ENCODE peak calls at places on chromosomes 13 and 19, in six cellular contexts. C is astrocyte; S is BE2C; P is CD4-positive, CD25-positive, alpha-beta regulatory T cell; N is left ventricle myocardium inferior; Q is pancreas. X is an unnamed sample. For H3K9me3, the result is how much of the 10 kb centered on the place peaks cover.

GRCh38 chr13:81148822-81149221 is 807.9 kb upstream of the SPRY2 start:
- DNase-seq in C (no peak), S (no peak), P (no peak), N (no peak), Q (no peak), X (no peak)

GRCh38 chr19:58361900-58362271 is 665 bp downstream of the ZNF497 start:
- DNase-seq in C (peak), S (peak), P (peak), N (peak), Q (peak), X (peak)

GRCh38 chr13:107266657-107267056 is 698.7 kb upstream of the ARGLU1 start:
- DNase-seq in C (no peak), S (no peak), P (no peak), N (no peak), Q (no peak), X (no peak)

GRCh38 chr19:41324921-41325639 is 15.1 kb downstream of the CCDC97 start:
- DNase-seq in C (peak), S (peak), P (no peak), N (peak), Q (peak), X (peak)

GRCh38 chr19:58227964-58228583 is 640 bp upstream of the ZNF544 start:
- DNase-seq in C (peak), S (no peak), P (no peak), N (no peak), Q (no peak), X (no peak)

GRCh38 chr13:80338781-80339577 is 1.9 kb downstream of the SPRY2 start:
- DNase-seq in C (peak), S (peak), P (no peak), N (peak), Q (peak), X (peak)

GRCh38 chr13:36493046-36493445 is 60.8 kb downstream of the CCNA1 start:
- DNase-seq in C (no peak), S (no peak), P (no peak), N (no peak), Q (no peak), X (no peak)

GRCh38 chr13:36282818-36283432 is 14.7 kb downstream of the CCDC169 start:
- DNase-seq in C (peak), S (no peak), P (peak), N (no peak), Q (no peak), X (no peak)

GRCh38 chr13:113077953-113078894 is 27.4 kb upstream of the F7 start:
- DNase-seq in C (no peak), S (peak), P (no peak), N (no peak), Q (peak), X (peak)

GRCh38 chr13:102089177-102089576 is 312.7 kb downstream of the FGF14 start:
- DNase-seq in C (no peak), S (no peak), P (no peak), N (no peak), Q (no peak), X (no peak)

GRCh38 chr19:33515921-33516320 is 5.7 kb downstream of the PEPD start:
- DNase-seq in C (no peak), S (no peak), P (no peak), N (no peak), Q (no peak), X (no peak)

GRCh38 chr19:1913781-1914577 is 8.8 kb downstream of the ADAT3 start:
- DNase-seq in C (no peak), S (no peak), P (no peak), N (no peak), Q (peak), X (no peak)

GRCh38 chr13:112832811-112833210 is 136.2 kb upstream of the MCF2L start:
- DNase-seq in C (no peak), S (no peak), P (no peak), N (no peak), Q (peak), X (no peak)

GRCh38 chr19:33225458-33225925 is at the start of gene SLC7A10:
- DNase-seq in C (no peak), S (peak), P (no peak), N (no peak), Q (peak), X (peak)

GRCh38 chr19:28400953-28401671 is 811.8 kb downstream of the UQCRFS1 start:
- DNase-seq in C (no peak), S (no peak), P (no peak), N (no peak), Q (no peak), X (no peak)

GRCh38 chr13:96575423-96576320 is 418.6 kb downstream of the OXGR1 start:
- DNase-seq in C (no peak), S (no peak), P (no peak), N (no peak), Q (no peak), X (peak)

GRCh38 chr13:34731486-34731885 is 210.6 kb upstream of the NBEA start:
- DNase-seq in C (no peak), S (no peak), P (no peak), N (no peak), Q (no peak), X (no peak)

GRCh38 chr13:33642374-33643065 is 175.4 kb upstream of the RFC3 start:
- DNase-seq in C (no peak), S (no peak), P (no peak), N (peak), Q (peak), X (no peak)

GRCh38 chr13:33260168-33261098 is 25.1 kb downstream of the STARD13 start:
- DNase-seq in C (no peak), S (no peak), P (no peak), N (no peak), Q (no peak), X (peak)

GRCh38 chr19:34985249-34986022 is 14.7 kb upstream of the GRAMD1A start:
- DNase-seq in C (peak), S (peak), P (peak), N (peak), Q (peak), X (peak)

GRCh38 chr13:23796546-23796945 is 92.7 kb downstream of the MIPEP start:
- DNase-seq in C (no peak), S (no peak), P (no peak), N (no peak), Q (no peak), X (no peak)

GRCh38 chr13:45331981-45332830 is 8.8 kb downstream of the TPT1 start:
- DNase-seq in C (peak), S (peak), P (no peak), N (no peak), Q (no peak), X (no peak)

GRCh38 chr19:38290631-38291147 is 13.4 kb upstream of the C19orf33 start:
- DNase-seq in C (peak), S (no peak), P (no peak), N (no peak), Q (peak), X (no peak)

GRCh38 chr13:85738696-85739320 is 60.4 kb downstream of the SLITRK6 start:
- DNase-seq in C (no peak), S (no peak), P (no peak), N (no peak), Q (no peak), X (no peak)

GRCh38 chr19:7979559-7979958 is 25.9 kb downstream of the ELAVL1 start:
- DNase-seq in C (no peak), S (no peak), P (no peak), N (no peak), Q (peak), X (no peak)

GRCh38 chr19:49403404-49404187 is 15.5 kb downstream of the KASH5 start:
- DNase-seq in C (peak), S (no peak), P (no peak), N (no peak), Q (no peak), X (no peak)

GRCh38 chr19:35327642-35328041 is 1.3 kb upstream of the CD22 start:
- DNase-seq in C (no peak), S (no peak), P (no peak), N (no peak), Q (no peak), X (no peak)

GRCh38 chr19:38082256-38083118 is 141.5 kb downstream of the DPF1 start:
- DNase-seq in C (no peak), S (no peak), P (no peak), N (no peak), Q (peak), X (no peak)

GRCh38 chr19:35513231-35513974 is at the start of gene DMKN:
- DNase-seq in C (no peak), S (no peak), P (no peak), N (no peak), Q (no peak), X (no peak)

GRCh38 chr19:8423821-8424223 is 10.7 kb downstream of the MARCHF2 start:
- DNase-seq in C (peak), S (peak), P (no peak), N (peak), Q (no peak), X (peak)

GRCh38 chr19:48603449-48603848 is 3.1 kb upstream of the SPACA4 start:
- DNase-seq in C (no peak), S (no peak), P (no peak), N (no peak), Q (no peak), X (no peak)

GRCh38 chr13:97224544-97225324 is 2.6 kb downstream of the MBNL2 start:
- DNase-seq in C (peak), S (no peak), P (peak), N (no peak), Q (no peak), X (peak)

GRCh38 chr19:34481861-34482379 is 362 bp downstream of the WTIP start:
- DNase-seq in C (no peak), S (no peak), P (no peak), N (peak), Q (no peak), X (peak)

GRCh38 chr13:20873348-20873747 is 29.2 kb downstream of the XPO4 start:
- DNase-seq in C (peak), S (no peak), P (no peak), N (no peak), Q (no peak), X (no peak)

GRCh38 chr19:40165362-40165937 is 25.8 kb upstream of the MAP3K10 start:
- DNase-seq in C (no peak), S (peak), P (peak), N (peak), Q (no peak), X (peak)

GRCh38 chr19:3364501-3364858 is 1.9 kb upstream of the NFIC start:
- DNase-seq in C (no peak), S (no peak), P (no peak), N (no peak), Q (no peak), X (no peak)

GRCh38 chr19:3363841-3364500 is 2.4 kb upstream of the NFIC start:
- DNase-seq in C (no peak), S (no peak), P (no peak), N (no peak), Q (peak), X (no peak)

GRCh38 chr19:3366104-3366760 is at the start of gene NFIC:
- DNase-seq in C (peak), S (peak), P (no peak), N (peak), Q (peak), X (peak)

GRCh38 chr19:3365447-3366103 is 808 bp upstream of the NFIC start:
- DNase-seq in C (peak), S (peak), P (no peak), N (peak), Q (peak), X (peak)

DNA sequence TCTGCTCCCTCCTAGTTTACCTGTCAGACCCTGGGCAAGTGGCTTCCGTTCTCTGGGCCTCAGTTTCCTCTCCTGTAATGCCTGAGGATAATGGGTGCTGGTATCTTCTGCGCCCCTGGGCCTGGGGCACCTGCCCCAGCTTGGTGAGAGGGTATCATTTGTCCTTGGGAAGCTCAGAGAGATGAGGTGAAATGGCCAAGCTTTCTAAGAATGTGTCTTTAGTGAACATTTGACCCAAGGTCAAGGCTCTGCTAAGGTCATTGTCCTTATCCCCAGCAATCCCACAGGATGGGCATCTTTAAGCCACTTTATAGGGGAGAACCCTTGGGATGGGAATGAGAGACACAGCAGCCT is 1.3 kb upstream of the NFIC start:
- DNase-seq in C (no peak), S (no peak), P (no peak), N (no peak), Q (no peak), X (peak)
- H3K4me3 ChIP-seq in C (no peak), S (no peak), P (no peak), N (peak), Q (no peak), X (no peak)

GRCh38 chr19:56995298-56995697 is 124.5 kb upstream of the USP29 start:
- DNase-seq in C (no peak), S (no peak), P (no peak), N (no peak), Q (no peak), X (no peak)
- H3K9me3 ChIP-seq in C (under half), S (under half), P (under half), N (under half), Q (under half), X (under half)

DNA sequence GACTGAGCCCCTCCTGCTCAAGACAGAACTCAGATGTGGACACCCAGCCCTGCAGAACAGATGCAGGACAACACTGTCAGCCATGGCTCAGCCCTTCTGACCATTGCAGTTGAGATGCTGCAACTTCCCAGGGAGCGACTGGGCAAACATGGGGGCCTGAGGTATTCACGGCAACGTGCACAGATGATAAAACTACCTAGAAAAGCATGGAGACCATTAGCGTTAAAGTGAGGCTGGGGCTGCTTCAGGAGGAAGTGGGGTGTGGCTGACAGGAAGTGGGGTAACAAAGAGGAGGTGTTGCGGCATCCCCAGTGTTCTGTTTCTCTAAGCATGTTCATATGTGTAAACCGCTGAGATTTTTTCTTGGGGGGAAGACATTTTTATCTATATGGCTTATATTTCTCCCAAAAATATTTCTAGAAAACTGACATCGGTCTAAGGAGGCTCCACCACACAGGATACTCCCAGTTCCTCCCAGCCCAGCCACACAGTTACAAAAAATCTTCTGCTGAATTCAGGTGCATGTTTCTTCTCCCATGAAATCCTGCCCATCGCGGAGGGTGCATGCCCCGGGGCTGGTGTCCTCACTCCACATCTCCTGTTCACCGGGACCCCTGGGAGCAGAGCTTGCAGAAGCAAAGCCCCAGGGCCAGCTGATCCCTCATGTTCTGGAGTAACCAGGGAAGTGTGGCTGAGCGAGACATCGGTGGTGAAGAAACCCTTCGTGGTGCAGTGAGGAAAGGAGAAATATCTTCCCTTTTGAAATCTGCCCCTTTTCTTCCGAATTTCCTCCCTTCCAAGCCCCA is 1.1 kb upstream of the SIGLEC9 start:
- DNase-seq in C (no peak), S (no peak), P (peak), N (peak), Q (no peak), X (no peak)
- H3K4me3 ChIP-seq in C (no peak), S (no peak), P (peak), N (no peak), Q (no peak), X (no peak)

GRCh38 chr19:52957591-52957990 is 5.1 kb downstream of the ZNF816 start:
- DNase-seq in C (no peak), S (no peak), P (no peak), N (no peak), Q (no peak), X (no peak)

GRCh38 chr19:52962394-52963228 is at the start of gene ZNF816:
- DNase-seq in C (peak), S (peak), P (peak), N (peak), Q (peak), X (peak)

GRCh38 chr19:52961981-52962380 is 700 bp downstream of the ZNF816 start:
- DNase-seq in C (no peak), S (no peak), P (no peak), N (no peak), Q (no peak), X (no peak)

GRCh38 chr19:52959613-52960295 is 2.9 kb downstream of the ZNF816 start:
- DNase-seq in C (no peak), S (no peak), P (no peak), N (no peak), Q (no peak), X (no peak)

GRCh38 chr19:52956917-52957316 is 5.8 kb downstream of the ZNF816 start:
- DNase-seq in C (no peak), S (no peak), P (no peak), N (no peak), Q (no peak), X (no peak)
- H3K9me3 ChIP-seq in C (under half), S (under half), P (half or more), N (half or more), Q (under half), X (under half)

GRCh38 chr19:12882589-12882988 is 1.3 kb upstream of the DNASE2 start:
- DNase-seq in C (no peak), S (no peak), P (no peak), N (no peak), Q (no peak), X (no peak)

GRCh38 chr19:12884627-12884925 is 2.4 kb downstream of the KLF1 start:
- DNase-seq in C (no peak), S (no peak), P (no peak), N (no peak), Q (no peak), X (no peak)

GRCh38 chr19:12885749-12886706 is 973 bp downstream of the KLF1 start:
- DNase-seq in C (no peak), S (peak), P (no peak), N (no peak), Q (peak), X (no peak)

GRCh38 chr19:12884926-12885748 is 1.9 kb downstream of the KLF1 start:
- DNase-seq in C (peak), S (peak), P (peak), N (peak), Q (peak), X (peak)

DNA sequence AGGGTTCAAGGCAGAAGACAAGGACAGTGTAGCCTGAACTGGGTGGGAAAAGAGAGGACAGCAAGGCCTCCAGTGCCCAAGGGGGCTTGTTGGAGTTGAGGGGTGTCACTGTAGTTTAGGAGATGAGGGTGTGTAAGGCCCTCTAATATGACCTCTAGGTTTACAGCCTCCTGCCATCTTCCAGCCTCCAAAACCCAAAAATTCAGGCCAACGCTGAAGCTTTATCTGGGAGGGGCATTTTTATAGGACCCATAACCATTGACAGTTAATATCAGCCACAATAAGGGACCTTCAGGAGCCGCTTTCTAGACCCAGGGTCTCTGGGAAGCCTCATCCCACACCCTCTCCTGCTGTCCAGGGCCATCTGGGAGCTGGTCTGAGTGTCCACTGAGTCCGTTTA is 2.8 kb downstream of the KLF1 start:
- DNase-seq in C (no peak), S (no peak), P (no peak), N (no peak), Q (no peak), X (no peak)
- H3K4me3 ChIP-seq in C (no peak), S (no peak), P (no peak), N (no peak), Q (no peak), X (no peak)

DNA sequence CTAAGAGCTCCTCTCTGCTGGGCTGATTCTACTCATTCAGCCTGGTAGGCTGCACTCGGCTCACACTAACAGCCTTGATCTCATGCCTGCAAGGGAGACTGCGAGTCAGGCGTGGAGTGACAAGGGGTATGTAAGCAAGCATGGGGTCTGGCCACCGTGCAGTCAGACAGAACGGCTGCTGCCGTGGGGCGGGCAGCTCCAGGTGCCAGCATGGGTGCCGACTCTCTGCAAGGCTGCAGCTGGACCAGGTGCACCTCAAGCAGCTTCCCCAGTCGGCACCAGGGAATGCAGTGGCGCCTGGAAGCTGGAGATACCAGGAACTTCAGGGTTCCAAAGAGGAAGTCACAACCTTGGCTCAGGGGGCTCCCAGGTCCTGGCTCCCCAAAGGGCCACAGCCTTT is 892.3 kb downstream of the OLFM4 start:
- DNase-seq in C (no peak), S (peak), P (no peak), N (no peak), Q (peak), X (no peak)
- H3K9me3 ChIP-seq in C (under half), S (under half), P (under half), N (under half), Q (under half), X (under half)

GRCh38 chr19:17080441-17080803 is 4.8 kb downstream of the MYO9B start:
- DNase-seq in C (no peak), S (no peak), P (no peak), N (no peak), Q (no peak), X (no peak)
- H3K4me3 ChIP-seq in C (peak), S (peak), P (peak), N (peak), Q (no peak), X (no peak)

GRCh38 chr19:11783767-11784166 is 14.6 kb upstream of the ZNF491 start:
- DNase-seq in C (no peak), S (no peak), P (no peak), N (no peak), Q (no peak), X (no peak)
- H3K9me3 ChIP-seq in C (half or more), S (under half), P (half or more), N (half or more), Q (under half), X (under half)

X was measured in right cardiac atrium.